ENCODE peak calls at places on chromosomes 4 and X, in nine cellular contexts. G is neuronal stem cell; L is uterus; Y is cardiac septum; X is RWPE1; B is CD8-positive, alpha-beta T cell; N is fibroblast of the conjunctiva; C is SW 1271; E is IMR-90. Q is an unnamed sample.

GRCh38 chrX:118772051-118772450 is 44.6 kb downstream of the IL13RA1 start:
- DNase-seq in G (no peak), L (no peak), Y (no peak), X (no peak), B (no peak), N (no peak), C (no peak), E (no peak), Q (no peak)

GRCh38 chrX:68146054-68146453 is 287.2 kb downstream of the OPHN1 start:
- DNase-seq in G (no peak), L (no peak), Y (no peak), X (peak; percentile 2), B (no peak), N (peak; percentile 27), C (peak; percentile 6), E (peak; percentile 62), Q (peak; percentile 66)

GRCh38 chr4:17189322-17189721 is 290.9 kb upstream of the LDB2 start:
- DNase-seq in G (no peak), L (peak; percentile 48), Y (no peak), X (no peak), B (no peak), N (peak; percentile 65), C (no peak), E (peak; percentile 87), Q (peak; percentile 75)

GRCh38 chr4:157303471-157303960 is 83.0 kb downstream of the GRIA2 start:
- DNase-seq in G (no peak), L (no peak), Y (no peak), X (no peak), B (no peak), N (no peak), C (no peak), E (no peak), Q (no peak)

GRCh38 chrX:130118396-130118795 is 8.1 kb upstream of the ELF4 start:
- DNase-seq in G (no peak), L (peak; percentile 37), Y (no peak), X (no peak), B (no peak), N (peak; percentile 69), C (peak; percentile 0), E (peak; percentile 81), Q (peak; percentile 83)

GRCh38 chr4:71587995-71588394 is 195.9 kb downstream of the GC start:
- DNase-seq in G (no peak), L (no peak), Y (no peak), X (no peak), B (no peak), N (no peak), C (no peak), E (no peak), Q (no peak)

GRCh38 chrX:154802838-154803410 is 2.4 kb downstream of the MPP1 start:
- DNase-seq in G (no peak), L (no peak), Y (no peak), X (no peak), B (no peak), N (no peak), C (no peak), E (no peak), Q (no peak)

GRCh38 chr4:39814403-39815185 is 116.7 kb downstream of the UBE2K start:
- DNase-seq in G (no peak), L (no peak), Y (no peak), X (peak; percentile 30), B (no peak), N (no peak), C (no peak), E (peak; percentile 25), Q (peak; percentile 34)

GRCh38 chr4:48237996-48238645 is 31.5 kb downstream of the TEC start:
- DNase-seq in G (no peak), L (no peak), Y (no peak), X (peak; percentile 26), B (no peak), N (no peak), C (no peak), E (peak; percentile 15), Q (peak; percentile 43)

GRCh38 chr4:87037921-87038320 is 103.1 kb downstream of the AFF1 start:
- DNase-seq in G (no peak), L (no peak), Y (no peak), X (no peak), B (no peak), N (no peak), C (no peak), E (no peak), Q (peak; percentile 26)

GRCh38 chr4:139015948-139016451 is 419 bp downstream of the NOCT start:
- DNase-seq in G (no peak), L (no peak), Y (peak; percentile 81), X (peak; percentile 30), B (no peak), N (no peak), C (peak; percentile 17), E (peak; percentile 20), Q (peak; percentile 32)

GRCh38 chr4:176792348-176793059 is at the start of gene VEGFC:
- DNase-seq in G (peak; percentile 56), L (peak; percentile 55), Y (peak; percentile 75), X (peak; percentile 43), B (no peak), N (peak; percentile 50), C (peak; percentile 26), E (peak; percentile 73), Q (peak; percentile 77)

GRCh38 chrX:50927127-50927526 is 16.6 kb downstream of the BMP15 start:
- DNase-seq in G (no peak), L (no peak), Y (no peak), X (no peak), B (no peak), N (no peak), C (no peak), E (no peak), Q (no peak)

GRCh38 chrX:46710425-46710824 is 48.5 kb downstream of the SLC9A7 start:
- DNase-seq in G (no peak), L (no peak), Y (no peak), X (peak; percentile 65), B (no peak), N (no peak), C (peak; percentile 2), E (peak; percentile 62), Q (peak; percentile 40)

GRCh38 chrX:40449396-40449795 is 131.4 kb upstream of the ATP6AP2 start:
- DNase-seq in G (no peak), L (no peak), Y (peak; percentile 6), X (peak; percentile 36), B (no peak), N (no peak), C (no peak), E (no peak), Q (no peak)

GRCh38 chr4:69321153-69321729 is 41.0 kb downstream of the UGT2B28 start:
- DNase-seq in G (no peak), L (no peak), Y (no peak), X (no peak), B (no peak), N (no peak), C (no peak), E (no peak), Q (no peak)

GRCh38 chr4:2587215-2587823 is 50.9 kb downstream of the FAM193A start:
- DNase-seq in G (no peak), L (no peak), Y (no peak), X (no peak), B (no peak), N (no peak), C (no peak), E (peak; percentile 32), Q (no peak)